ENCODE peak calls at places on chromosomes 11 and 22, in six cellular contexts. V, C, L, H, U and O are unnamed samples.

GRCh38 chr22:26461188-26461810 is 22.3 kb downstream of the HPS4 start:
- DNase-seq in C (no peak), V (peak), U (no peak), H (peak), L (no peak), O (peak)

GRCh38 chr11:1422481-1422880 is 32.7 kb downstream of the BRSK2 start:
- DNase-seq in V (no peak), L (no peak), C (no peak), U (no peak), H (no peak), O (no peak)

GRCh38 chr11:33383075-33383919 is 126.1 kb downstream of the HIPK3 start:
- DNase-seq in L (no peak), U (no peak), C (no peak), V (no peak), H (no peak), O (no peak)

GRCh38 chr11:65524010-65524746 is 705 bp upstream of the SCYL1 start:
- DNase-seq in C (no peak), L (no peak), H (no peak), U (no peak), V (no peak), O (no peak)

GRCh38 chr22:29820941-29821789 is 16.9 kb downstream of the ASCC2 start:
- DNase-seq in C (peak), L (no peak), H (peak), V (peak), U (peak), O (no peak)

GRCh38 chr22:43956383-43956782 is 1.1 kb downstream of the SAMM50 start:
- DNase-seq in V (no peak), L (no peak), U (no peak), C (no peak), H (no peak), O (no peak)

GRCh38 chr22:39514373-39514973 is 5.9 kb upstream of the ATF4 start:
- DNase-seq in L (no peak), V (peak), H (no peak), C (no peak), U (peak), O (no peak)

GRCh38 chr11:88535266-88535665 is 197.7 kb upstream of the CTSC start:
- DNase-seq in H (no peak), L (no peak), C (no peak), U (no peak), V (no peak), O (no peak)

GRCh38 chr22:20632082-20632481 is 124.7 kb downstream of the MED15 start:
- DNase-seq in V (no peak), H (no peak), U (no peak), L (no peak), C (no peak), O (no peak)

GRCh38 chr11:32447252-32447651 is 11.9 kb upstream of the WT1 start:
- DNase-seq in L (no peak), H (no peak), V (no peak), U (no peak), C (no peak), O (no peak)

GRCh38 chr11:126147268-126148111 is 64.0 kb downstream of the RPUSD4 start:
- DNase-seq in C (no peak), H (no peak), U (no peak), V (no peak), L (no peak), O (no peak)

GRCh38 chr11:46216040-46216764 is 61.3 kb upstream of the CREB3L1 start:
- DNase-seq in U (no peak), L (no peak), H (no peak), V (no peak), C (no peak), O (no peak)

GRCh38 chr11:123518496-123519054 is 88.5 kb downstream of the GRAMD1B start:
- DNase-seq in C (no peak), U (no peak), L (no peak), H (no peak), V (no peak), O (no peak)

GRCh38 chr11:111303476-111303875 is 5.1 kb downstream of the POU2AF3 start:
- DNase-seq in C (peak), L (no peak), H (no peak), V (no peak), U (no peak), O (no peak)

GRCh38 chr11:12111482-12112149 is 1.2 kb downstream of the MICAL2 start:
- DNase-seq in U (no peak), L (no peak), H (no peak), C (peak), V (no peak), O (no peak)

GRCh38 chr22:23180301-23180892 is at the start of gene BCR:
- DNase-seq in V (peak), U (peak), L (no peak), H (peak), C (no peak), O (peak)

GRCh38 chr11:63931045-63931444 is 7.8 kb upstream of the NAA40 start:
- DNase-seq in V (no peak), C (no peak), U (no peak), L (no peak), H (no peak), O (no peak)

GRCh38 chr22:24948356-24949202 is 2.1 kb upstream of the LHFPL7 start:
- DNase-seq in U (no peak), L (no peak), C (no peak), H (no peak), V (no peak), O (no peak)

GRCh38 chr11:114283422-114283821 is 12.8 kb upstream of the NNMT start:
- DNase-seq in L (no peak), H (no peak), V (no peak), U (no peak), C (no peak), O (no peak)